ENCODE peak calls at places on chromosomes 16 and 17, in seven cellular contexts. U is AG20443; Z is GM23338; T is hepatocyte; F is CD8-positive, alpha-beta memory T cell; D is HTR-8/SVneo; E is activated T-helper 2 cell treated with anti-CD3 and anti-CD28 coated beads, Interferon-gamma antibody, Interleukin-2, Interleukin-4, amounts not matched to agents 10 μg/mL and 5 μg/mL and 100 μg/mL, durations not matched to agents 14 hours and 24 hours and 36 hours. N is an unnamed sample.
A peak's percentile ranks its signal among the peaks of the same experiment; 100 is the strongest.

GRCh38 chr17:74183411-74183810 is 20.1 kb upstream of the RPL38 start:
- DNase-seq in U (no peak), Z (no peak), F (no peak), D (no peak), E (no peak), T (no peak), N (no peak)

GRCh38 chr16:19522369-19523159 is 666 bp upstream of the GDE1 start:
- DNase-seq in E (no peak), U (no peak), T (no peak), D (no peak), F (no peak), Z (peak; percentile 3), N (no peak)

GRCh38 chr16:57688987-57689771 is 5.4 kb upstream of the DRC7 start:
- DNase-seq in F (no peak), E (no peak), Z (no peak), T (no peak), D (no peak), U (no peak), N (no peak)

GRCh38 chr17:78315355-78316114 is 44.3 kb downstream of the SOCS3 start:
- DNase-seq in D (peak; percentile 87), F (peak; percentile 26), Z (peak; percentile 35), U (peak; percentile 93), E (no peak), T (peak; percentile 91), N (no peak)

GRCh38 chr16:74521691-74522090 is 85.2 kb downstream of the GLG1 start:
- DNase-seq in Z (peak; percentile 5), U (peak; percentile 49), D (peak; percentile 25), E (no peak), F (no peak), T (peak; percentile 10), N (peak; percentile 72)

GRCh38 chr17:41962768-41963434 is 3.7 kb upstream of the CNP start:
- DNase-seq in F (peak; percentile 65), E (peak; percentile 63), T (peak; percentile 82), D (peak; percentile 90), U (peak; percentile 86), Z (peak; percentile 93), N (peak; percentile 84)

GRCh38 chr17:46975287-46975686 is 3.8 kb downstream of the RPRML start:
- DNase-seq in F (no peak), T (no peak), Z (no peak), U (no peak), D (no peak), E (no peak), N (no peak)

GRCh38 chr17:30379303-30380105 is 777 bp downstream of the CPD start:
- DNase-seq in U (no peak), D (no peak), E (no peak), F (peak; percentile 10), T (no peak), Z (peak; percentile 36), N (peak; percentile 29)

GRCh38 chr17:17736205-17737183 is 55.2 kb downstream of the RAI1 start:
- DNase-seq in D (no peak), E (no peak), U (no peak), F (no peak), Z (no peak), T (no peak), N (no peak)

GRCh38 chr17:6536566-6537065 is 19.7 kb downstream of the PITPNM3 start:
- DNase-seq in E (no peak), D (no peak), T (no peak), Z (no peak), F (no peak), U (no peak), N (no peak)

GRCh38 chr16:70481929-70482536 is 27.6 kb downstream of the FCSK start:
- DNase-seq in U (peak; percentile 66), D (no peak), E (no peak), Z (no peak), T (no peak), F (no peak), N (no peak)

GRCh38 chr17:47840742-47841487 is at the start of gene SCRN2:
- DNase-seq in E (peak; percentile 87), D (peak; percentile 96), T (peak; percentile 92), F (peak; percentile 83), Z (peak; percentile 96), U (peak; percentile 93), N (peak; percentile 74)

GRCh38 chr17:1009411-1010085 is 12.6 kb downstream of the TIMM22 start:
- DNase-seq in Z (no peak), U (no peak), T (no peak), E (no peak), F (no peak), D (no peak), N (no peak)

GRCh38 chr17:910503-911194 is 68.9 kb downstream of the NXN start:
- DNase-seq in U (peak; percentile 47), E (no peak), D (no peak), Z (no peak), F (no peak), T (no peak), N (no peak)

GRCh38 chr16:31224092-31224955 is 7.4 kb upstream of the PYDC1 start:
- DNase-seq in U (no peak), T (no peak), D (no peak), E (no peak), F (no peak), Z (peak; percentile 43), N (no peak)

GRCh38 chr16:14510939-14511797 is 118.9 kb downstream of the PARN start:
- DNase-seq in T (no peak), U (peak; percentile 64), E (no peak), F (no peak), D (peak; percentile 20), Z (no peak), N (no peak)

GRCh38 chr16:1751946-1752345 is 19.4 kb downstream of the NME3 start:
- DNase-seq in F (no peak), E (no peak), Z (no peak), U (no peak), T (no peak), D (no peak), N (no peak)

GRCh38 chr17:14019186-14019956 is 49.9 kb upstream of the COX10 start:
- DNase-seq in E (no peak), U (peak; percentile 31), F (no peak), D (peak; percentile 8), T (no peak), Z (no peak), N (no peak)

GRCh38 chr16:47377156-47377555 is 83.7 kb downstream of the ITFG1 start:
- DNase-seq in T (no peak), Z (peak; percentile 41), D (no peak), E (no peak), U (no peak), F (no peak), N (no peak)

GRCh38 chr16:68061396-68061795 is 23.8 kb upstream of the NFATC3 start:
- DNase-seq in Z (no peak), T (no peak), U (no peak), D (no peak), F (no peak), E (no peak), N (no peak)

GRCh38 chr16:47731252-47731651 is 270.1 kb downstream of the PHKB start:
- DNase-seq in U (peak; percentile 68), D (no peak), T (no peak), Z (no peak), E (no peak), F (no peak), N (no peak)

GRCh38 chr17:69050999-69051775 is 9.5 kb downstream of the ABCA9 start:
- DNase-seq in T (no peak), F (no peak), D (no peak), Z (no peak), E (no peak), U (peak; percentile 22), N (no peak)

GRCh38 chr17:8253801-8254200 is 4.7 kb downstream of the PFAS start:
- DNase-seq in U (no peak), E (no peak), T (peak; percentile 33), F (no peak), D (no peak), Z (no peak), N (no peak)

N was measured in globus pallidus.